ENCODE peak calls at places on chromosome 7, in seven cellular contexts. Z is ovary, U is stomach, H is A549, M is prostate gland, K is vagina, F is HCT116. R is an unnamed sample.

GRCh38 chr7:21944616-21945373 is 904 bp downstream of the CDCA7L start:
- DNase-seq in M (peak), F (peak), K (no peak), U (peak), Z (peak), H (peak), R (no peak)

GRCh38 chr7:74417419-74417971 is 36.2 kb upstream of the GTF2IRD1 start:
- DNase-seq in M (peak), K (no peak), H (peak), Z (peak), F (peak), U (peak), R (no peak)

GRCh38 chr7:7681191-7681935 is 37.0 kb downstream of the RPA3 start:
- DNase-seq in M (peak), U (no peak), H (peak), F (peak), Z (peak), K (no peak), R (no peak)

GRCh38 chr7:38584443-38585210 is 46.5 kb downstream of the AMPH start:
- DNase-seq in H (no peak), Z (no peak), K (no peak), F (no peak), M (no peak), U (no peak), R (no peak)

GRCh38 chr7:111198255-111198654 is 107.3 kb downstream of the LRRN3 start:
- DNase-seq in U (no peak), F (peak), H (peak), Z (no peak), M (no peak), K (no peak), R (no peak)

GRCh38 chr7:11665381-11665780 is 166.6 kb downstream of the THSD7A start:
- DNase-seq in H (peak), F (no peak), U (no peak), Z (no peak), M (no peak), K (no peak), R (no peak)

GRCh38 chr7:20722941-20723340 is 63.7 kb downstream of the SP8 start:
- DNase-seq in M (no peak), Z (no peak), F (no peak), U (no peak), H (no peak), K (no peak), R (no peak)

GRCh38 chr7:149300751-149301150 is 38.8 kb downstream of the ZNF783 start:
- DNase-seq in H (no peak), F (no peak), Z (no peak), U (no peak), M (no peak), K (no peak), R (no peak)

GRCh38 chr7:151260883-151261282 is 12.4 kb upstream of the SMARCD3 start:
- DNase-seq in H (no peak), U (no peak), F (no peak), M (no peak), Z (no peak), K (no peak), R (no peak)

GRCh38 chr7:64634406-64635062 is 31.4 kb upstream of the ZNF107 start:
- DNase-seq in K (no peak), M (no peak), U (no peak), H (no peak), F (no peak), Z (no peak), R (no peak)

GRCh38 chr7:120829487-120829886 is 28.5 kb downstream of the TSPAN12 start:
- DNase-seq in K (no peak), M (no peak), H (no peak), U (no peak), F (no peak), Z (no peak), R (no peak)

GRCh38 chr7:80357530-80357929 is 154.3 kb downstream of the GNAT3 start:
- DNase-seq in M (no peak), U (no peak), K (no peak), F (no peak), H (no peak), Z (no peak), R (no peak)

GRCh38 chr7:94195201-94195600 is 191.0 kb upstream of the BET1 start:
- DNase-seq in H (no peak), Z (no peak), M (no peak), F (no peak), K (no peak), U (no peak), R (no peak)

GRCh38 chr7:70316745-70317144 is 718.5 kb downstream of the AUTS2 start:
- DNase-seq in Z (no peak), H (peak), U (no peak), M (no peak), K (no peak), F (no peak), R (no peak)

GRCh38 chr7:18393465-18394118 is 102.0 kb upstream of the HDAC9 start:
- DNase-seq in F (no peak), K (no peak), U (no peak), M (no peak), Z (no peak), H (no peak), R (no peak)

GRCh38 chr7:136517971-136518370 is 350.5 kb upstream of the CHRM2 start:
- DNase-seq in Z (no peak), H (no peak), F (no peak), U (no peak), M (no peak), K (no peak), R (no peak)

DNA sequence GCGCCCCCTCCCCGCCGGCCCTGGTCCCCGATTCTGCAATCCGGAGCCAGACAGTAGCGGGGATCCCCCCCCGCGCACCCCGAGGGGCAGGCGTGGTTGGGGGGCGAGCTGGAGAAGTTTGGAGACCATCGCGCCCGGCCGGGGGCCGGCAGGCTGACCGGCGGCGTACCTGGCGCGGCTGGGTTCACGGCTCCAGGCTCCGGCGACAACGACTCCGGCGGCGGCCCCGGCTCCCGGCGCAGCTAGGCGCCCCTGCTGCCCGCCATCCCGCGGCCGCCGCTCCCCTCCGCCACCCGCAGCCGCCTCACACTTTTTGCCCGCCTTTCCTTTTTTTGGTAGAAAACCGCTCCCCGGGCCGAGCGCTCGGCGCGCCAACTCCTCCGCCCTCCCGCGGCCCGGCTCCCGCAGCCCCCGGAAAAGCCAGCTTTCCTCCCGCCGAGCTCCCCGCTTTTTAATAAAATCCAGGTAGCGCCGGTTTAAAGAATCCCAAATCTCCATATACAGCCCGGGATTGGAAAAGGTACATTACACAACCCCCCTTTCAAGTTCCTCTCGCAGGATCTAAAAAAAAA is at the start of gene TNRC18:
- DNase-seq in Z (peak), F (no peak), H (no peak), M (peak), K (no peak), U (peak), R (no peak)
- TF ChIP-seq POLR2A in Z (peak), F (no peak), H (no peak), M (peak), K (peak), U (no peak), R (no peak)

DNA sequence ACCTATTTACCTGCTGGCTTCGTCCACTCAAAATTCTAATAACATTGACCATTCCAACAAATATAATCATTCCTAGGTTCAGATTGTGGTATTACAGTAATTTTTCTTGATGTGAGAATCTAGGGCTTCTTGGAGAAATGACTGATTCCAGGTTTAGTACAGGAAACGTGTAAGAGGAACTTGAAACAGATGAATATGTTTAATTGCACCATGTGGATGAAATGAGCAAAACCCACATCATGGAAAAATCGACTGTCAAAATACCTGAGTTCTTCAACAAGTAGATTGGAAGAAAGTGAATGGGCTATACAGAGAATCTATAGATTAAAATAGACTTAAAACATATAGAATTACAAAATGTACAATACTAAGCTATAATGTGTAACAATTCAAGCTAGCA is 24.9 kb upstream of the OR9A4 start:
- DNase-seq in H (no peak), M (no peak), K (no peak), Z (no peak), F (no peak), U (no peak), R (no peak)
- H3K27ac ChIP-seq in H (no peak), M (no peak), K (no peak), Z (no peak), F (no peak), U (no peak), R (no peak)

GRCh38 chr7:100158229-100159098 is at the start of gene TRAPPC14:
- DNase-seq in U (peak), K (no peak), F (no peak), Z (peak), M (peak), H (peak), R (peak)
- TF ChIP-seq POLR2A in U (no peak), K (no peak), F (peak), Z (peak), M (peak), H (peak), R (no peak)

DNA sequence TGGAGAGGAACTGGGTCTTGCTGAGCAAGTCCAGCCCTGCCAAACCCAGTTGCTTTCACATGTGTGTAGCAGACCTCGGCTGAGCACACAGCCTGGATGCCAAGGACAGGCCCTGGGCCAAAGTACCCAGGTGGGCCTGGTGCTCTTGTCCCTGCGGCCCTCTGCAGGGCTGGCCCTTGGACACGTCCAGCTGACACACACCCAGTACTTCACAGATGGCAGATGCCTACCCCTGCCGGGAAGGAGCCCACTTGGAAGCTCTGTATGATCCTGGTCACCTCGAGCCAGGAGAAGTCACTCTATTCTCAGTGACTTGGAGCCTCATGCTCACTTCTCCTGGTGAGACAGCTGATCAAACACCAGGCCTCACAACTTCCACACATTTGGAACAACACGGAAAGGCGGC is 157.4 kb upstream of the NPVF start:
- DNase-seq in F (no peak), U (peak), Z (no peak), H (no peak), K (no peak), M (no peak), R (no peak)
- H3K27ac ChIP-seq in F (no peak), U (peak), Z (no peak), H (no peak), K (no peak), M (peak), R (peak)

DNA sequence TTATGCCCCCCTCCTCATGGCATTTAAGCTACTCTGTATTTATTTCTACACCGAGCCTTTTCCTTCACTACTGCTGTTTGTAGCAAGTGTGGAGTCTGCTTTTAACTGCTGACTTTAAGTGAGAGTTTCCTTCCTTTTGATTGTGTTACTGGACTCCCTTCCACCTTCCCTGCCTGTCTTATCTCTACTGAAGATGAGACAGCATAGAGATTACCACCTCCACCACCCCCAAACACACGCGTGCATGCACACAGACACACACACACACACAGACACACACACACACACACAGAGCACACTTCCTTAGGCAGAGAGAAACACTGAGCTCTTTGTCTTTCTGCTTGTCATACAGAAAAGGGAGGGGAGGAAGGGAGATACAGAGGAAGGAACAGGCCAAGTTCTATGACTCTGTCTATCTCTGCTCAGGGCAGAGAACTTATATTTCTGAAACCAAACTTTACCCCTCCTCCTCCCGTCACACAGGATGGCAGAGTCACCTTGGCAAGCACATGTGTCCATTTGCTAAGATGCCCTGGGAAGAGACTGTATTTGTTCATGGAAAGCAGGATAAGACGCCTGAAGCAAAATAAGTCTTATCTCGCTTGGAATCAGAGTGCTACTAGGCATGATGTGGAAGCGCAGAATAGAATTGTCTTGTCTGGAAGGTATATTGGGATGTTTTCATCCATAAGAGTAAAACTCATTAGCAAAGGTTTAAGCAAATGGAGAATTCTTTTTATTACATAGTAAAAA is 81.8 kb upstream of the CAV2 start:
- DNase-seq in H (peak), K (no peak), U (no peak), M (no peak), F (no peak), Z (no peak), R (no peak)
- TF ChIP-seq POLR2A in H (no peak), K (no peak), U (no peak), M (no peak), F (no peak), Z (no peak), R (no peak)

GRCh38 chr7:106484562-106484961 is 176.4 kb downstream of the CCDC71L start:
- DNase-seq in K (no peak), Z (no peak), M (no peak), F (no peak), U (peak), H (no peak), R (no peak)
- H3K27ac ChIP-seq in K (peak), Z (no peak), M (no peak), F (no peak), U (peak), H (no peak), R (peak)